ENCODE peak calls at places on chromosomes 4 and X, in seven cellular contexts. X is HCT116, J is H1, Z is IMR-90, D is K562, U is GM12878, C is HepG2. E is an unnamed sample.

GRCh38 chr4:161564230-161564834 is 599.5 kb downstream of the FSTL5 start:
- DNase-seq in X (no peak), D (no peak), U (no peak), Z (peak; percentile 23), C (no peak), J (no peak), E (no peak)

GRCh38 chr4:15158410-15159091 is 156.3 kb downstream of the CPEB2 start:
- DNase-seq in X (no peak), D (peak; percentile 30), Z (no peak), J (no peak), C (no peak), U (no peak), E (no peak)

GRCh38 chrX:97639526-97639925 is 755.8 kb downstream of the RPA4 start:
- DNase-seq in X (no peak), U (no peak), C (no peak), D (no peak), J (peak; percentile 46), Z (no peak), E (no peak)

GRCh38 chr4:81454498-81454897 is 17.2 kb downstream of the RASGEF1B start:
- DNase-seq in C (no peak), J (no peak), U (no peak), D (peak; percentile 48), Z (peak; percentile 14), X (no peak), E (no peak)

GRCh38 chr4:74897390-74897789 is 35.5 kb upstream of the PARM1 start:
- DNase-seq in J (no peak), X (peak; percentile 6), D (no peak), U (no peak), Z (no peak), C (no peak), E (no peak)

GRCh38 chr4:90950385-90950841 is 823.2 kb downstream of the CCSER1 start:
- DNase-seq in D (no peak), Z (no peak), C (no peak), J (no peak), U (no peak), X (no peak), E (peak; percentile 2)

GRCh38 chrX:10833299-10834169 is 213.1 kb upstream of the MID1 start:
- DNase-seq in X (no peak), Z (no peak), J (peak; percentile 51), C (peak; percentile 10), D (peak; percentile 27), U (no peak), E (peak; percentile 9)

GRCh38 chrX:134172588-134173259 is 64.3 kb upstream of the CCDC160 start:
- DNase-seq in X (no peak), D (no peak), Z (no peak), J (no peak), C (no peak), U (no peak), E (peak; percentile 1)

GRCh38 chrX:154732421-154733071 is 18.3 kb downstream of the GAB3 start:
- DNase-seq in X (no peak), C (no peak), J (no peak), Z (peak; percentile 74), U (no peak), D (no peak), E (peak; percentile 33)

GRCh38 chr4:28557755-28558154 is 1697.1 kb downstream of the STIM2 start:
- DNase-seq in D (no peak), J (no peak), Z (peak; percentile 77), X (no peak), C (no peak), U (no peak), E (no peak)

GRCh38 chrX:124215786-124216185 is 116.7 kb upstream of the TEX13D start:
- DNase-seq in U (no peak), X (no peak), J (no peak), D (no peak), Z (no peak), C (no peak), E (no peak)

GRCh38 chrX:14362731-14363130 is 166.6 kb upstream of the GLRA2 start:
- DNase-seq in Z (no peak), D (no peak), X (no peak), U (no peak), J (no peak), C (no peak), E (no peak)

GRCh38 chr4:38237139-38237538 is 276.9 kb downstream of the PTTG2 start:
- DNase-seq in D (no peak), U (no peak), J (no peak), X (no peak), Z (peak; percentile 55), C (peak; percentile 35), E (no peak)

GRCh38 chr4:48247142-48247877 is 22.3 kb downstream of the TEC start:
- DNase-seq in X (no peak), C (no peak), D (peak; percentile 53), J (no peak), Z (peak; percentile 46), U (peak; percentile 51), E (no peak)

GRCh38 chrX:132614297-132614696 is 125.5 kb upstream of the MBNL3 start:
- DNase-seq in D (peak; percentile 3), U (no peak), X (no peak), J (no peak), Z (no peak), C (peak; percentile 38), E (peak; percentile 2)

GRCh38 chrX:132615396-132616131 is 126.7 kb upstream of the MBNL3 start:
- DNase-seq in C (peak; percentile 44), J (peak; percentile 63), D (peak; percentile 52), Z (peak; percentile 12), U (no peak), X (peak; percentile 29), E (no peak)

GRCh38 chrX:132610536-132610935 is 121.7 kb upstream of the MBNL3 start:
- DNase-seq in U (no peak), J (no peak), X (no peak), C (no peak), Z (no peak), D (no peak), E (no peak)

GRCh38 chrX:132613801-132614200 is 125.0 kb upstream of the MBNL3 start:
- DNase-seq in J (no peak), X (no peak), Z (no peak), U (no peak), D (no peak), C (peak; percentile 46), E (no peak)

GRCh38 chrX:132612990-132613564 is 124.2 kb upstream of the MBNL3 start:
- DNase-seq in Z (peak; percentile 4), D (peak; percentile 23), X (peak; percentile 12), J (peak; percentile 54), C (no peak), U (no peak), E (peak; percentile 23)
- TF ChIP-seq CEBPB in Z (no peak), D (no peak), X (no peak), J (no peak), C (no peak), U (no peak), E (no peak)

GRCh38 chr4:185811509-185812364 is at the start of gene SORBS2:
- DNase-seq in X (no peak), Z (peak; percentile 25), J (no peak), U (peak; percentile 56), D (no peak), C (peak; percentile 81), E (no peak)
- TF ChIP-seq CEBPB in X (no peak), Z (no peak), J (no peak), U (no peak), D (no peak), C (no peak), E (no peak)

GRCh38 chr4:26613735-26614134 is 29.9 kb downstream of the TBC1D19 start:
- DNase-seq in U (no peak), D (no peak), J (no peak), C (no peak), X (no peak), Z (no peak), E (no peak)

GRCh38 chr4:26611879-26612278 is 28.0 kb downstream of the TBC1D19 start:
- DNase-seq in Z (no peak), U (no peak), D (no peak), X (no peak), C (no peak), J (no peak), E (no peak)

GRCh38 chr4:26609398-26609797 is 25.5 kb downstream of the TBC1D19 start:
- DNase-seq in X (no peak), U (no peak), C (no peak), D (no peak), J (no peak), Z (no peak), E (no peak)

GRCh38 chr4:26613242-26613641 is 29.4 kb downstream of the TBC1D19 start:
- DNase-seq in J (no peak), C (no peak), D (peak; percentile 25), X (no peak), Z (peak; percentile 37), U (no peak), E (no peak)

DNA sequence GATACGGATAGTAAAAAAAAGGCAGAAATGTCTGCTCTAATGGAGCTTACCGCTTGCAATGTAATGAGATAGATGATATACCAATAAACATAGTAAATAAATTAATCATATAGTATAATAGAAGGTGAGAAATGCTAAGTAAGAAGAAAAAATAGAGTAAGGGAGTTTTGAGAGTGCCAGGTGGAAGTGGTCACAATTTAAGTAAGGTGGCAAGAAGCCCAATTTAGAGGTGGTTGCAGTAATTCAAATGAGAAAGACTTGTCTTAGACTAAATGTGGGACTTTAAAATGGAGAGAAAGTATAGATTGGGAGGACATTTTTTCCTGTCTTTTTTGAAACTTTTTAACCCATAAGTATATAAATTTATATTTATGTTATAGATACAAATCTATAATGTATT is 26.0 kb downstream of the TBC1D19 start:
- DNase-seq in Z (no peak), C (no peak), U (no peak), D (no peak), X (no peak), J (no peak), E (no peak)
- TF ChIP-seq CEBPB in Z (no peak), C (no peak), U (no peak), D (no peak), X (no peak), J (no peak), E (no peak)

DNA sequence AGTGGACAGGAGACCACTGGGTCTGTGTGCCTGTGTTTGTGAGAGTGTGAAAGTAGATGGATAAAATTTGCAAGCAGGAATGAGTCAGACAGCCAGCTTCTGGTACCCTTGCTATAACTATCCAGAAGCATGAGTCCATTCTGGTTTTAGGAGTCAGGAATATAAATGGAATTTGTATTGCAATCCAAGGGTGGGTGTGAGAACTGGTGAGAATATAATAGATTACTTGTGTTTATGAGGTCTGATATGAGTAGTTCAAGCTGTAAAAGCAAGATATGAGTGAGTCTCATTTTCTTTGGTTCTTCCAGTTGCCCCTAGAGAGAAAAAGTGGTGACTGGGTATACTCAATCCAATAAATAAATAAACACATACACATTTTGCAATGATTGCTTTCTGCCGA is 212.7 kb upstream of the TAPT1 start:
- DNase-seq in Z (peak; percentile 43), U (no peak), J (no peak), D (no peak), C (no peak), X (no peak), E (no peak)
- TF ChIP-seq CEBPB in Z (no peak), U (no peak), J (no peak), D (no peak), C (no peak), X (no peak), E (no peak)

GRCh38 chrX:38124000-38124399 is 96.7 kb downstream of the SRPX start:
- DNase-seq in J (no peak), X (no peak), Z (no peak), D (no peak), U (no peak), C (no peak), E (no peak)
- TF ChIP-seq CEBPB in J (no peak), X (no peak), Z (no peak), D (no peak), U (no peak), C (no peak), E (no peak)

GRCh38 chr4:89486042-89486441 is 178.4 kb upstream of the GPRIN3 start:
- DNase-seq in C (no peak), U (no peak), Z (peak; percentile 55), X (no peak), J (no peak), D (no peak), E (peak; percentile 22)
- TF ChIP-seq CEBPB in C (no peak), U (no peak), Z (no peak), X (no peak), J (no peak), D (no peak), E (no peak)

E was measured in A549.